ENCODE peak calls at places on chromosomes 4 and X, in eight cellular contexts. One of them, this sample, is unnamed.

GRCh38 chrX:134396174-134396573 is 63.8 kb upstream of the HPRT1 start:
- DNase-seq in colonic mucosa: no peak
- DNase-seq in NCI-H146: no peak
- DNase-seq in EH: peak; percentile 29
- DNase-seq in T-helper 1 cell: no peak
- DNase-seq in activated naive CD4-positive, alpha-beta T cell: no peak
- DNase-seq in ACHN: peak; percentile 14
- DNase-seq in A549: peak; percentile 9
- DNase-seq in this sample: no peak

GRCh38 chr4:176475091-176475490 is 155.3 kb downstream of the SPCS3 start:
- DNase-seq in EH: peak; percentile 92
- DNase-seq in activated naive CD4-positive, alpha-beta T cell: no peak
- DNase-seq in A549: no peak
- DNase-seq in NCI-H146: no peak
- DNase-seq in colonic mucosa: no peak
- DNase-seq in T-helper 1 cell: no peak
- DNase-seq in ACHN: no peak
- DNase-seq in this sample: no peak

GRCh38 chrX:73214366-73215094 is at the start of gene NAP1L2:
- DNase-seq in colonic mucosa: peak; percentile 28
- DNase-seq in EH: peak; percentile 1
- DNase-seq in ACHN: no peak
- DNase-seq in A549: peak; percentile 55
- DNase-seq in NCI-H146: peak; percentile 4
- DNase-seq in T-helper 1 cell: peak; percentile 7
- DNase-seq in activated naive CD4-positive, alpha-beta T cell: no peak
- DNase-seq in this sample: peak; percentile 75

GRCh38 chr4:126954537-126955291 is 678.0 kb upstream of the INTU start:
- DNase-seq in EH: no peak
- DNase-seq in T-helper 1 cell: no peak
- DNase-seq in ACHN: no peak
- DNase-seq in A549: no peak
- DNase-seq in colonic mucosa: no peak
- DNase-seq in NCI-H146: no peak
- DNase-seq in activated naive CD4-positive, alpha-beta T cell: no peak
- DNase-seq in this sample: no peak

GRCh38 chrX:44698328-44698727 is 145.5 kb upstream of the DUSP21 start:
- DNase-seq in A549: peak; percentile 14
- DNase-seq in NCI-H146: no peak
- DNase-seq in ACHN: no peak
- DNase-seq in activated naive CD4-positive, alpha-beta T cell: no peak
- DNase-seq in EH: no peak
- DNase-seq in colonic mucosa: no peak
- DNase-seq in T-helper 1 cell: no peak
- DNase-seq in this sample: no peak

GRCh38 chr4:140662082-140662869 is 93.5 kb upstream of the UCP1 start:
- DNase-seq in NCI-H146: no peak
- DNase-seq in T-helper 1 cell: no peak
- DNase-seq in A549: no peak
- DNase-seq in colonic mucosa: no peak
- DNase-seq in activated naive CD4-positive, alpha-beta T cell: no peak
- DNase-seq in ACHN: no peak
- DNase-seq in EH: peak; percentile 32
- DNase-seq in this sample: no peak

GRCh38 chrX:103393487-103393886 is 17.1 kb downstream of the BEX3 start:
- DNase-seq in ACHN: no peak
- DNase-seq in EH: no peak
- DNase-seq in activated naive CD4-positive, alpha-beta T cell: no peak
- DNase-seq in T-helper 1 cell: no peak
- DNase-seq in colonic mucosa: no peak
- DNase-seq in NCI-H146: no peak
- DNase-seq in A549: no peak
- DNase-seq in this sample: no peak

GRCh38 chrX:46686003-46686645 is 72.8 kb downstream of the SLC9A7 start:
- DNase-seq in activated naive CD4-positive, alpha-beta T cell: no peak
- DNase-seq in colonic mucosa: peak; percentile 21
- DNase-seq in NCI-H146: peak; percentile 41
- DNase-seq in EH: peak; percentile 60
- DNase-seq in A549: peak; percentile 35
- DNase-seq in ACHN: peak; percentile 28
- DNase-seq in T-helper 1 cell: no peak
- DNase-seq in this sample: peak; percentile 15

GRCh38 chr4:148238086-148238485 is 204.1 kb downstream of the NR3C2 start:
- DNase-seq in ACHN: no peak
- DNase-seq in A549: no peak
- DNase-seq in EH: no peak
- DNase-seq in activated naive CD4-positive, alpha-beta T cell: no peak
- DNase-seq in NCI-H146: no peak
- DNase-seq in colonic mucosa: no peak
- DNase-seq in T-helper 1 cell: no peak
- DNase-seq in this sample: no peak

GRCh38 chrX:115571712-115572111 is 10.7 kb downstream of the PLS3 start:
- DNase-seq in T-helper 1 cell: no peak
- DNase-seq in EH: peak; percentile 46
- DNase-seq in activated naive CD4-positive, alpha-beta T cell: no peak
- DNase-seq in NCI-H146: no peak
- DNase-seq in A549: no peak
- DNase-seq in ACHN: peak; percentile 6
- DNase-seq in colonic mucosa: no peak
- DNase-seq in this sample: no peak

GRCh38 chrX:86910027-86910426 is 607.6 kb upstream of the KLHL4 start:
- DNase-seq in ACHN: no peak
- DNase-seq in NCI-H146: no peak
- DNase-seq in colonic mucosa: no peak
- DNase-seq in T-helper 1 cell: no peak
- DNase-seq in activated naive CD4-positive, alpha-beta T cell: no peak
- DNase-seq in A549: no peak
- DNase-seq in EH: no peak
- DNase-seq in this sample: no peak

GRCh38 chr4:184471872-184472539 is 2.3 kb downstream of the IRF2 start:
- DNase-seq in activated naive CD4-positive, alpha-beta T cell: no peak
- DNase-seq in ACHN: peak; percentile 24
- DNase-seq in EH: no peak
- DNase-seq in NCI-H146: peak; percentile 18
- DNase-seq in T-helper 1 cell: no peak
- DNase-seq in colonic mucosa: peak; percentile 55
- DNase-seq in A549: peak; percentile 14
- DNase-seq in this sample: no peak

GRCh38 chr4:153962311-153963039 is 173.6 kb upstream of the SFRP2 start:
- DNase-seq in NCI-H146: no peak
- DNase-seq in EH: peak; percentile 19
- DNase-seq in colonic mucosa: no peak
- DNase-seq in T-helper 1 cell: no peak
- DNase-seq in ACHN: no peak
- DNase-seq in A549: no peak
- DNase-seq in activated naive CD4-positive, alpha-beta T cell: no peak
- DNase-seq in this sample: no peak

GRCh38 chr4:10102981-10103330 is 13.6 kb downstream of the WDR1 start:
- DNase-seq in EH: no peak
- DNase-seq in A549: no peak
- DNase-seq in colonic mucosa: no peak
- DNase-seq in ACHN: no peak
- DNase-seq in T-helper 1 cell: no peak
- DNase-seq in NCI-H146: peak; percentile 70
- DNase-seq in activated naive CD4-positive, alpha-beta T cell: no peak
- DNase-seq in this sample: no peak

GRCh38 chr4:94827481-94828110 is 69.8 kb downstream of the BMPR1B start:
- DNase-seq in NCI-H146: no peak
- DNase-seq in T-helper 1 cell: no peak
- DNase-seq in colonic mucosa: no peak
- DNase-seq in activated naive CD4-positive, alpha-beta T cell: no peak
- DNase-seq in EH: peak; percentile 73
- DNase-seq in ACHN: peak; percentile 76
- DNase-seq in A549: peak; percentile 74
- DNase-seq in this sample: peak; percentile 66

GRCh38 chrX:40806511-40807220 is 71.3 kb upstream of the MED14 start:
- DNase-seq in NCI-H146: no peak
- DNase-seq in ACHN: no peak
- DNase-seq in colonic mucosa: no peak
- DNase-seq in T-helper 1 cell: no peak
- DNase-seq in A549: no peak
- DNase-seq in EH: no peak
- DNase-seq in activated naive CD4-positive, alpha-beta T cell: no peak
- DNase-seq in this sample: no peak

GRCh38 chr4:5801696-5802095 is 90.7 kb downstream of the EVC start:
- DNase-seq in A549: no peak
- DNase-seq in T-helper 1 cell: no peak
- DNase-seq in colonic mucosa: no peak
- DNase-seq in activated naive CD4-positive, alpha-beta T cell: no peak
- DNase-seq in EH: no peak
- DNase-seq in ACHN: no peak
- DNase-seq in NCI-H146: no peak
- DNase-seq in this sample: no peak

GRCh38 chrX:9310596-9310995 is 154.3 kb upstream of the TBL1X start:
- DNase-seq in T-helper 1 cell: no peak
- DNase-seq in activated naive CD4-positive, alpha-beta T cell: no peak
- DNase-seq in NCI-H146: no peak
- DNase-seq in A549: peak; percentile 6
- DNase-seq in EH: peak; percentile 76
- DNase-seq in ACHN: no peak
- DNase-seq in colonic mucosa: no peak
- DNase-seq in this sample: peak; percentile 9

GRCh38 chr4:105837037-105837436 is 58.2 kb upstream of the NPNT start:
- DNase-seq in NCI-H146: no peak
- DNase-seq in activated naive CD4-positive, alpha-beta T cell: no peak
- DNase-seq in EH: no peak
- DNase-seq in T-helper 1 cell: no peak
- DNase-seq in ACHN: no peak
- DNase-seq in colonic mucosa: no peak
- DNase-seq in A549: no peak
- DNase-seq in this sample: no peak

GRCh38 chrX:24347871-24348270 is 12.6 kb upstream of the SUPT20HL1 start:
- DNase-seq in activated naive CD4-positive, alpha-beta T cell: no peak
- DNase-seq in colonic mucosa: no peak
- DNase-seq in T-helper 1 cell: no peak
- DNase-seq in EH: no peak
- DNase-seq in ACHN: no peak
- DNase-seq in NCI-H146: no peak
- DNase-seq in A549: no peak
- DNase-seq in this sample: no peak

GRCh38 chrX:107742754-107743191 is 32.8 kb downstream of the TSC22D3 start:
- DNase-seq in ACHN: no peak
- DNase-seq in colonic mucosa: peak; percentile 58
- DNase-seq in NCI-H146: no peak
- DNase-seq in EH: no peak
- DNase-seq in A549: no peak
- DNase-seq in T-helper 1 cell: no peak
- DNase-seq in activated naive CD4-positive, alpha-beta T cell: no peak
- DNase-seq in this sample: no peak

GRCh38 chr4:89753601-89754066 is 83.3 kb downstream of the SNCA start:
- DNase-seq in activated naive CD4-positive, alpha-beta T cell: no peak
- DNase-seq in A549: peak; percentile 62
- DNase-seq in ACHN: peak; percentile 76
- DNase-seq in EH: peak; percentile 95
- DNase-seq in T-helper 1 cell: no peak
- DNase-seq in colonic mucosa: no peak
- DNase-seq in NCI-H146: no peak
- DNase-seq in this sample: peak; percentile 98

GRCh38 chrX:120773801-120774200 is 101.9 kb downstream of the CT47B1 start:
- DNase-seq in T-helper 1 cell: no peak
- DNase-seq in EH: no peak
- DNase-seq in ACHN: no peak
- DNase-seq in colonic mucosa: no peak
- DNase-seq in activated naive CD4-positive, alpha-beta T cell: no peak
- DNase-seq in NCI-H146: no peak
- DNase-seq in A549: no peak
- DNase-seq in this sample: no peak

GRCh38 chr4:3427706-3428446 is 13.9 kb upstream of the HGFAC start:
- DNase-seq in T-helper 1 cell: no peak
- DNase-seq in EH: no peak
- DNase-seq in A549: no peak
- DNase-seq in colonic mucosa: no peak
- DNase-seq in activated naive CD4-positive, alpha-beta T cell: no peak
- DNase-seq in NCI-H146: no peak
- DNase-seq in ACHN: no peak
- DNase-seq in this sample: no peak

GRCh38 chr4:40205259-40206198 is 8.7 kb downstream of the RHOH start:
- DNase-seq in ACHN: no peak
- DNase-seq in NCI-H146: no peak
- DNase-seq in T-helper 1 cell: no peak
- DNase-seq in EH: no peak
- DNase-seq in activated naive CD4-positive, alpha-beta T cell: no peak
- DNase-seq in A549: no peak
- DNase-seq in colonic mucosa: no peak
- DNase-seq in this sample: no peak